ENCODE peak calls at places on chromosomes 4 and X, in six cellular contexts. V is aorta, G is SJSA1, N is cardiac muscle cell, I is left ventricle myocardium inferior, T is A673. W is an unnamed sample.

GRCh38 chr4:38654273-38654672 is 9.7 kb upstream of the KLF3 start:
- DNase-seq in V (no peak), G (no peak), N (no peak), I (no peak), T (no peak), W (no peak)

GRCh38 chr4:184398741-184399504 is 75.4 kb downstream of the IRF2 start:
- DNase-seq in V (no peak), G (no peak), N (no peak), I (no peak), T (no peak), W (no peak)

GRCh38 chr4:123606946-123607542 is 210.4 kb downstream of the SPRY1 start:
- DNase-seq in V (no peak), G (no peak), N (no peak), I (no peak), T (no peak), W (no peak)

GRCh38 chr4:105666693-105667092 is 41.8 kb downstream of the INTS12 start:
- DNase-seq in V (no peak), G (no peak), N (peak), I (no peak), T (peak), W (no peak)

GRCh38 chr4:110135523-110135922 is 62.9 kb downstream of the ELOVL6 start:
- DNase-seq in V (no peak), G (no peak), N (no peak), I (no peak), T (no peak), W (no peak)

GRCh38 chr4:169238445-169238844 is 32.3 kb downstream of the SH3RF1 start:
- DNase-seq in V (no peak), G (no peak), N (no peak), I (no peak), T (no peak), W (no peak)

GRCh38 chr4:102219143-102219542 is 126.1 kb downstream of the SLC39A8 start:
- DNase-seq in V (no peak), G (no peak), N (no peak), I (no peak), T (peak), W (no peak)

GRCh38 chr4:1873291-1873690 is 2.1 kb downstream of the NSD2 start:
- DNase-seq in V (no peak), G (no peak), N (no peak), I (no peak), T (no peak), W (no peak)

GRCh38 chr4:140851032-140851636 is 94.9 kb upstream of the TBC1D9 start:
- DNase-seq in V (no peak), G (peak), N (peak), I (no peak), T (peak), W (no peak)

GRCh38 chrX:149871940-149872339 is 9.0 kb upstream of the MAGEA8 start:
- DNase-seq in V (no peak), G (no peak), N (peak), I (no peak), T (peak), W (peak)

GRCh38 chr4:153676491-153676890 is 7.6 kb upstream of the TLR2 start:
- DNase-seq in V (no peak), G (no peak), N (no peak), I (no peak), T (no peak), W (no peak)

GRCh38 chrX:155767101-155767878 is 113.9 kb upstream of the VAMP7 start:
- DNase-seq in V (peak), G (peak), N (peak), I (peak), T (peak), W (peak)

GRCh38 chr4:2217726-2218125 is 24.2 kb downstream of the HAUS3 start:
- DNase-seq in V (no peak), G (no peak), N (no peak), I (no peak), T (no peak), W (no peak)

GRCh38 chr4:3712936-3713335 is 53.2 kb upstream of the ADRA2C start:
- DNase-seq in V (peak), G (no peak), N (no peak), I (peak), T (no peak), W (no peak)

GRCh38 chr4:72567821-72568620 is 1.0 kb downstream of the ADAMTS3 start:
- DNase-seq in V (peak), G (peak), N (peak), I (peak), T (peak), W (no peak)

GRCh38 chr4:175306436-175306835 is 388.3 kb downstream of the ADAM29 start:
- DNase-seq in V (no peak), G (no peak), N (no peak), I (no peak), T (no peak), W (no peak)

GRCh38 chrX:1754077-1754476 is 139.2 kb downstream of the ASMT start:
- DNase-seq in V (no peak), G (peak), N (no peak), I (no peak), T (no peak), W (no peak)

GRCh38 chr4:102036619-102037376 is 246.3 kb downstream of the BANK1 start:
- DNase-seq in V (no peak), G (no peak), N (peak), I (no peak), T (peak), W (no peak)

GRCh38 chr4:139368990-139369389 is 66.7 kb upstream of the NDUFC1 start:
- DNase-seq in V (no peak), G (no peak), N (no peak), I (no peak), T (no peak), W (no peak)

GRCh38 chrX:16825306-16826035 is 39.2 kb downstream of the TXLNG start:
- DNase-seq in V (no peak), G (peak), N (no peak), I (no peak), T (no peak), W (no peak)

GRCh38 chrX:154658187-154658586 is 4.8 kb upstream of the CTAG2 start:
- DNase-seq in V (no peak), G (no peak), N (no peak), I (no peak), T (no peak), W (no peak)

GRCh38 chr4:44121210-44121609 is 327.4 kb downstream of the KCTD8 start:
- DNase-seq in V (no peak), G (no peak), N (no peak), I (no peak), T (no peak), W (no peak)

GRCh38 chrX:46653482-46653881 is 79.9 kb downstream of the CHST7 start:
- DNase-seq in V (no peak), G (no peak), N (peak), I (no peak), T (peak), W (no peak)

GRCh38 chr4:53535567-53535966 is 55.7 kb downstream of the LNX1 start:
- DNase-seq in V (no peak), G (no peak), N (no peak), I (no peak), T (no peak), W (no peak)

GRCh38 chr4:82775243-82775642 is 23.4 kb downstream of the SCD5 start:
- DNase-seq in V (no peak), G (no peak), N (no peak), I (no peak), T (no peak), W (no peak)

GRCh38 chrX:139967300-139967699 is 2.0 kb upstream of the CXorf66 start:
- DNase-seq in V (no peak), G (no peak), N (no peak), I (no peak), T (peak), W (no peak)

GRCh38 chr4:52983563-52984303 is 121.6 kb downstream of the RASL11B start:
- DNase-seq in V (no peak), G (no peak), N (peak), I (no peak), T (peak), W (no peak)

GRCh38 chr4:53646792-53647191 is 55.5 kb upstream of the LNX1 start:
- DNase-seq in V (no peak), G (peak), N (no peak), I (no peak), T (no peak), W (no peak)

GRCh38 chrX:114508836-114509235 is 75.0 kb upstream of the HTR2C start:
- DNase-seq in V (no peak), G (no peak), N (no peak), I (no peak), T (no peak), W (no peak)

GRCh38 chr4:65089666-65090065 is 580.6 kb downstream of the EPHA5 start:
- DNase-seq in V (no peak), G (no peak), N (peak), I (no peak), T (peak), W (no peak)

GRCh38 chrX:109890300-109890699 is 112.6 kb upstream of the TMEM164 start:
- DNase-seq in V (no peak), G (no peak), N (no peak), I (no peak), T (no peak), W (no peak)

GRCh38 chr4:83852085-83852451 is 316.2 kb downstream of the GPAT3 start:
- DNase-seq in V (no peak), G (no peak), N (no peak), I (no peak), T (no peak), W (no peak)

GRCh38 chr4:106017975-106018374 is 122.7 kb downstream of the NPNT start:
- DNase-seq in V (no peak), G (no peak), N (no peak), I (no peak), T (no peak), W (no peak)

GRCh38 chr4:145179201-145179860 is 1.1 kb downstream of the OTUD4 start:
- DNase-seq in V (peak), G (peak), N (peak), I (peak), T (peak), W (peak)

GRCh38 chr4:127162741-127163140 is 470.0 kb upstream of the INTU start:
- DNase-seq in V (no peak), G (no peak), N (no peak), I (no peak), T (no peak), W (no peak)

DNA sequence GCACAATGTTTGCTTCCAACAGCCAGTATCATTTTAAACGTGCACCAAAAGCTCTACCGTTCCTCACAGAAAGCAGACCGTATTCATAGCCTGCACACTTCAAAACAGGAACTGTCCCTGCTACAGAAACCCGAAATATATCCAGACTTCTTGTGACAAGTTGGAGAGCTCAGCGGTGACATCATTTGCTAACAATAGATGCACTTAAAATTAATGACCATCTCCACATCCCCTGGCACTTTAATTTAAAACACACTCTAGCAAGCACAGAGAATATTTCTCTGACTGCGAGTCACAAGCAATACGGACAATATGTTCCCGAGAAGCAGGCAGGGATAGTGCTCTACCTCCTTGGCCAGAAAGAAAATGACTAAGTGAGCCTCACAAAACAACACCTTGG is 2.5 kb downstream of the NYX start:
- DNase-seq in V (no peak), G (no peak), N (peak), I (no peak), T (peak), W (no peak)
- H3K27ac ChIP-seq in V (peak), G (no peak), N (peak), I (peak), T (no peak), W (no peak)

GRCh38 chr4:99645036-99645435 is 12.6 kb downstream of the C4orf54 start:
- DNase-seq in V (no peak), G (no peak), N (no peak), I (no peak), T (no peak), W (no peak)
- H3K4me3 ChIP-seq in V (no peak), G (no peak), N (no peak), I (no peak), T (no peak), W (no peak)

DNA sequence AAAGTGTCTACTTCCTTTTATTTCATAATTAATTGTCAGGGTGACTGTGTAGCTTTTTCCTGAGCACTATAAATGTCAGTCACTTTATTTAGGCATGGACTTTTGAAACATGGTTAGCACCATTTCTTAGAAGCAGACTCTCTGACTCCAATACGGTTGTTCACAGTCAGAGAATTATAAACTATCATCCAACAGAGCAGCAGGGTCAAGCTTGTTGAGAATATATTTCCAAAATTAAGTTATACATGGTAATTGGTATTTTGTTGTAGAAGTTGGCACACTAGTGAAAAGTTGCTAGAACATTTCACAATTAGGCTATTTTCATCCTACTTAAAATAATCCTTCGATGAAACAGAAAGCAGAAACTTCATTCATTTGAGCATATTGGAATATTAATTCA is 1155.5 kb upstream of the IGFBP7 start:
- DNase-seq in V (no peak), G (no peak), N (no peak), I (no peak), T (no peak), W (no peak)
- H3K27ac ChIP-seq in V (no peak), G (no peak), N (no peak), I (no peak), T (no peak), W (no peak)

GRCh38 chr4:68216501-68216900 is 29.0 kb downstream of the TMPRSS11B start:
- DNase-seq in V (no peak), G (no peak), N (no peak), I (no peak), T (no peak), W (no peak)
- H3K4me3 ChIP-seq in V (no peak), G (no peak), N (no peak), I (no peak), T (no peak), W (no peak)

GRCh38 chr4:678765-679481 is 4.6 kb downstream of the MYL5 start:
- DNase-seq in V (no peak), G (no peak), N (no peak), I (no peak), T (no peak), W (no peak)

GRCh38 chr4:680931-681645 is 6.7 kb downstream of the MYL5 start:
- DNase-seq in V (peak), G (no peak), N (peak), I (peak), T (no peak), W (no peak)

GRCh38 chr4:679571-680083 is 5.3 kb downstream of the MYL5 start:
- DNase-seq in V (no peak), G (no peak), N (no peak), I (no peak), T (no peak), W (no peak)

GRCh38 chr4:680565-680930 is 6.2 kb downstream of the MYL5 start:
- DNase-seq in V (peak), G (no peak), N (no peak), I (no peak), T (no peak), W (no peak)

GRCh38 chr4:680091-680490 is 5.7 kb downstream of the MYL5 start:
- DNase-seq in V (no peak), G (no peak), N (no peak), I (no peak), T (no peak), W (no peak)
- H3K27ac ChIP-seq in V (no peak), G (no peak), N (no peak), I (no peak), T (no peak), W (no peak)

DNA sequence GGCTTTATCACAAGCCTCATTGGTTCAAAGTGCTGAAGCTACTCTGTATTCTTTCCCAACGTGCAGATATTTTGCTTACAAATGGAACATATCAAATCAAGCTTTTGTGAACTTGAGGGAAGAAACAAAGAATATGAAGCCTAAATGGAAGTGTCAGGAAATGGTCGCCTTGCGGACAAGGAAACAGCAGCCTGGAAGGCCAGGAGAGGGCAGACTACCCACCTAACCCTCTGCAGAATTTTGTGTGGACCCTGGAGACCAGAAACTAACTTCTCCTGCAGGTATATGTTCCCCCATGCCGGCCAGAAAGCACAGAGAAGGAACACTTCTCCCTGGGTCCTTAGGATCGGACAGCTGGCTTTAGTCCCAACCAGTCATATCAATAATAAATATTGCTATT is 1425.8 kb downstream of the PCDH7 start:
- DNase-seq in V (no peak), G (no peak), N (peak), I (no peak), T (no peak), W (no peak)
- H3K4me3 ChIP-seq in V (no peak), G (no peak), N (no peak), I (no peak), T (no peak), W (no peak)

GRCh38 chr4:121827851-121828250 is 4.2 kb upstream of the CCNA2 start:
- DNase-seq in V (no peak), G (no peak), N (no peak), I (no peak), T (no peak), W (no peak)

GRCh38 chr4:121823505-121824170 is at the start of gene CCNA2:
- DNase-seq in V (peak), G (peak), N (peak), I (peak), T (peak), W (peak)

GRCh38 chr4:121824171-121824527 is 466 bp upstream of the CCNA2 start:
- DNase-seq in V (no peak), G (no peak), N (no peak), I (no peak), T (no peak), W (no peak)

GRCh38 chr4:121824950-121825349 is 1.3 kb upstream of the CCNA2 start:
- DNase-seq in V (no peak), G (no peak), N (no peak), I (no peak), T (no peak), W (no peak)

DNA sequence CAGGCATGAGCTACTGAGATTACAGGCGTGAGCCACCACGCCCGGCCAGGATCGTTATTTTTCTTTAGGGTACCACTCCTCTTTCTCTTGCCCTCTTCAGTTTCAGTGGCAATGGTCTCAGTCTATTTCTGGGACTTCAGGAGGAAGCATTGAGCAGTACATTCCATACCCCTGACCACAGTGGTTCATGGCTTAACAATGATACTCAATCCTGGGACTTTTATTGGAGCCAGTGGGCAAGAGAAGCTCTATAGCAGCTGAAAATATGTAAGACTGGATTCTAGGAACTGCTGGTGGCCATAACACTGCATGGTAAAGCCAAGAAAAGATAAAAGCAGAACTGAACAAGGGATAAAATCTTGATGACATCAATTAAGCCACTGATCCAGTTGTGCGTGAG is 5.8 kb upstream of the CCNA2 start:
- DNase-seq in V (no peak), G (no peak), N (no peak), I (no peak), T (no peak), W (no peak)
- H3K27ac ChIP-seq in V (no peak), G (no peak), N (no peak), I (no peak), T (no peak), W (no peak)

GRCh38 chr4:7538518-7538917 is 103.8 kb upstream of the PSAPL1 start:
- DNase-seq in V (no peak), G (no peak), N (no peak), I (no peak), T (no peak), W (no peak)

GRCh38 chr4:7540216-7540615 is 105.5 kb upstream of the PSAPL1 start:
- DNase-seq in V (no peak), G (no peak), N (no peak), I (no peak), T (no peak), W (no peak)

GRCh38 chr4:7540654-7541413 is 106.1 kb upstream of the PSAPL1 start:
- DNase-seq in V (no peak), G (no peak), N (no peak), I (no peak), T (no peak), W (no peak)

GRCh38 chr4:7539186-7539585 is 104.5 kb upstream of the PSAPL1 start:
- DNase-seq in V (no peak), G (no peak), N (no peak), I (no peak), T (no peak), W (no peak)

DNA sequence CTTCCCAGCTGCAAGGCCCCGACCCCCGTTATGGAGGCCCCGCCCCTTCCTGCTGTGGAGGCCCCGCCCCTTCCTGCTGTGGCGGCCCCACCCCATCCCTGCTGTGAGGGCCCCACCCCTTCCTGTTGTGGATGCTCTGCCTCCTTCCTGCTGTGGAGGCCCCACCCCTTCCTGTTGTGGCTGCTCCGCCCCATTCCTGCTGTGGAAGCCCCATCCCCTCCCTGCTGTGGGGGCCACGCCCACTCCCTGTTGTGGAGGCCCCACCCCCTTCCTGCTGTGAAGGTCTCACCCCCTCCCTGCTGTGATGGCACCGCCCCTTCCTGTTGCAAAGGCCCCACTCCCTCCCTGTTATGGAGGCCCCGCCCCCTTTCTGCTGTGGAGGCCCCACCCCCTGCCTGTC is 104.9 kb upstream of the PSAPL1 start:
- DNase-seq in V (no peak), G (peak), N (no peak), I (no peak), T (peak), W (peak)
- H3K4me3 ChIP-seq in V (no peak), G (no peak), N (no peak), I (no peak), T (no peak), W (no peak)

GRCh38 chr4:87024181-87024580 is 89.4 kb downstream of the AFF1 start:
- DNase-seq in V (no peak), G (no peak), N (no peak), I (no peak), T (no peak), W (no peak)
- H3K27ac ChIP-seq in V (no peak), G (no peak), N (no peak), I (peak), T (no peak), W (no peak)

GRCh38 chr4:185535818-185536729 is 767 bp upstream of the PDLIM3 start:
- DNase-seq in V (peak), G (no peak), N (no peak), I (peak), T (no peak), W (no peak)
- H3K4me3 ChIP-seq in V (peak), G (peak), N (peak), I (peak), T (peak), W (no peak)

W was measured in naive thymus-derived CD4-positive, alpha-beta T cell.